ENCODE peak calls at places on chromosomes 16 and 17, in ten cellular contexts. S, J, R, P, K, I, X, M, Q and A are unnamed samples.
A peak's percentile ranks its signal among the peaks of the same experiment; 100 is the strongest.

GRCh38 chr16:23435500-23435899 is 17.5 kb downstream of the COG7 start:
- DNase-seq in M (no peak), I (peak; percentile 30), P (peak; percentile 70), X (peak; percentile 71), S (no peak), Q (peak; percentile 90), K (peak; percentile 83), R (no peak), J (peak; percentile 83), A (peak; percentile 42)

GRCh38 chr16:17080105-17080504 is 390.7 kb downstream of the XYLT1 start:
- DNase-seq in J (no peak), X (no peak), S (no peak), R (no peak), K (no peak), Q (no peak), P (no peak), M (no peak), I (no peak), A (no peak)

GRCh38 chr17:60161598-60162330 is 12.0 kb downstream of the CA4 start:
- DNase-seq in Q (peak; percentile 83), X (peak; percentile 41), M (no peak), P (no peak), J (peak; percentile 66), R (no peak), K (peak; percentile 67), S (no peak), I (no peak), A (no peak)

GRCh38 chr17:59498421-59499307 is 66.7 kb upstream of the DHX40 start:
- DNase-seq in K (no peak), S (no peak), J (no peak), M (no peak), P (no peak), I (no peak), Q (no peak), X (no peak), R (no peak), A (no peak)

GRCh38 chr17:7562208-7562605 is 488 bp downstream of the SENP3 start:
- DNase-seq in K (no peak), X (no peak), S (no peak), I (no peak), Q (no peak), P (no peak), J (no peak), M (no peak), R (no peak), A (no peak)

GRCh38 chr17:62804025-62804424 is 4.1 kb downstream of the MARCHF10 start:
- DNase-seq in Q (peak; percentile 39), M (no peak), P (no peak), J (no peak), R (no peak), S (no peak), X (no peak), I (no peak), K (no peak), A (no peak)

GRCh38 chr17:4498461-4499397 is at the start of gene SPNS2:
- DNase-seq in X (peak; percentile 67), J (peak; percentile 86), Q (peak; percentile 92), I (peak; percentile 76), P (peak; percentile 69), K (peak; percentile 77), M (no peak), R (no peak), S (no peak), A (peak; percentile 40)

GRCh38 chr17:74832421-74832820 is 27.3 kb downstream of the GRIN2C start:
- DNase-seq in I (no peak), X (no peak), K (no peak), M (no peak), J (no peak), S (no peak), P (no peak), Q (no peak), R (no peak), A (no peak)

GRCh38 chr16:84913315-84913714 is 93.5 kb downstream of the CRISPLD2 start:
- DNase-seq in X (no peak), I (no peak), Q (no peak), J (no peak), K (no peak), M (no peak), R (no peak), S (no peak), P (peak; percentile 30), A (no peak)

GRCh38 chr16:49274936-49275730 is 6.5 kb downstream of the CBLN1 start:
- DNase-seq in R (no peak), I (no peak), J (no peak), P (no peak), K (peak; percentile 45), Q (peak; percentile 74), S (no peak), X (no peak), M (no peak), A (no peak)

GRCh38 chr16:46801428-46802049 is 29.4 kb downstream of the C16orf87 start:
- DNase-seq in P (peak; percentile 24), X (no peak), Q (no peak), R (no peak), J (no peak), S (no peak), M (no peak), K (no peak), I (peak; percentile 30), A (no peak)

DNA sequence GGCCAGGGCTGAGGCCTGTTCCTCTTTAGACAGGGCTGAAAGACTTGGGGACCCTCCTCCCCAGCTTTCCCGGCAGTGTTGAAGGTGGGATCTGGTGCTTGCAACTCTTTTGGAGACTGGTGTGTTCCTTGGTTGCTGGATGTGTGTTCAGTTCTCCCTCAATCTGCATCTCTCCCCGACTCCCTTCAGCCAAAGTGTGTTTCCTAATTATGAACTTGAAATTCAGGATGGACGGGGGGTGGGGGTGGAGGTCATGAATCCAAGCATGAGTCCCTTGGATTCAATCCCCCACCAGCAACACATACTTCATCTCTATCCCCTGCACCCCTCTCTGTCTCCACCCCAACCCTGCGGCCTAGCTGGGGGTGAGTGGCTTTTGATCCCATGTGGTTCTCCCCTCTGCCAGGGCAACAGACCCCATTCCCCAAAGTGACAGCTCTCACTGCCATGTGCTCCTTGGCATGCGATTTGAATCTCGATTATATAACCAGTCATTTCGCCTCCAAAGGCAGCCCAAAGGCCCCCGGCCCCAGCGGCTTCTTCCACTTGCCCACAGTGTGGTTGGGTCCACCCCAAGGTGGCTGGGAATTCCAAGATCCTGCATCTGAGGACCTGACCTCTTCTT is 1.3 kb downstream of the ARHGAP23 start:
- DNase-seq in M (no peak), R (no peak), K (no peak), J (no peak), X (no peak), P (no peak), Q (peak; percentile 61), I (no peak), S (no peak), A (no peak)
- TF ChIP-seq CTCF in M (no peak), R (no peak), K (no peak), J (no peak), X (no peak), P (no peak), Q (no peak), I (no peak), S (no peak), A (no peak)

GRCh38 chr16:81632392-81633146 is 146.5 kb upstream of the PLCG2 start:
- DNase-seq in J (no peak), R (no peak), M (peak; percentile 56), I (peak; percentile 62), S (no peak), Q (no peak), X (no peak), K (no peak), P (no peak), A (no peak)

GRCh38 chr16:81635336-81635947 is 143.6 kb upstream of the PLCG2 start:
- DNase-seq in P (no peak), J (no peak), X (no peak), K (no peak), I (no peak), M (no peak), S (no peak), R (no peak), Q (no peak), A (no peak)

GRCh38 chr16:81633680-81634379 is 145.3 kb upstream of the PLCG2 start:
- DNase-seq in Q (no peak), S (no peak), K (no peak), X (no peak), M (no peak), R (no peak), I (no peak), J (no peak), P (no peak), A (no peak)

GRCh38 chr16:81634380-81635121 is 144.5 kb upstream of the PLCG2 start:
- DNase-seq in J (no peak), S (no peak), I (no peak), M (no peak), K (no peak), X (no peak), R (no peak), P (no peak), Q (peak; percentile 64), A (no peak)

DNA sequence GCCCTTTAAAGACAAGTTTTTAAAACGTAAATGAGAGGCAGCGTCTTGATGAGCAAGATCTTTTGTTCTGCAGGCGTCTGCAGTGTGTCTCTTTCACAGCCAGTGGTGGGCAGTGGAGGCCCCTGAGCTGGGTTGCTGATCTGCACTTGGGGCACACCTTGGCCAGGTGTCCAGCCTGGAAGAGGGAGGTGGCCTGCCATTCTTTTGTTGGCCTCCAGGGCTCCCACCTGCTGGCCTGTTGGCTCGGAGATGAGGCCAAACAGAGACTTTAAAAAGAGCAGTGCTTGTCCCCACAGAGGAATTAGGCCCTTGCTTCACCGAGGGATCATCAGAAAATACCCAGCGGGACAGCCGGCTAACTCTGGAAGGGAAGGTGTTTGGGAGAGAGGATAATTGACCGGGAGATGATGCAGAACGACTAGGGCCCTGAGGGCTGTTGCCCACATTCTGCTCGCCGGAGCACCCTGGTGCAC is 145.9 kb upstream of the PLCG2 start:
- DNase-seq in M (no peak), S (no peak), J (no peak), P (peak; percentile 58), R (no peak), K (peak; percentile 65), I (no peak), X (no peak), Q (peak; percentile 84), A (no peak)
- TF ChIP-seq CTCF in M (peak; percentile 40), S (no peak), J (peak; percentile 11), P (peak; percentile 47), R (no peak), K (peak; percentile 39), I (no peak), X (peak; percentile 11), Q (peak; percentile 77), A (peak; percentile 57)

DNA sequence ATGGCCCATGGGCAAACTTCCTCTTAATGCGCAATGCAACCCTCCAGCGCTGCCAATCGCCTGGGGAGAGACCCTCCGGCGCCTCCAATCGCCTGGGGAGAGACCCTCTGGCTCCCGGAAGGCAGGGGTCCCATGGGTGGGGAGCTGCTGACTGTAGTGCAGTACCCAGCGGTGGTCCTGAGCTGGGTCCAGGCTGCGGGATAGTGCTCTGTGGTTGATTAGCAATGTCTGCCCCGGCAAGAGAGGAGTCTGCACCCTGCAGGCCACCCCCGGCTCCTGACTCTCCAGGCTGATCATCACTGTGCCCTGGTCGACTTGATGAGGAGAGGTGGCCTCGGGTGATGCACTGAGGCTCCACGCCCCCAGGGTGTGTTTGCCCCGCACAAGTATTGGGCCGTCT is 44.6 kb upstream of the ZNF469 start:
- DNase-seq in Q (no peak), X (no peak), I (no peak), J (no peak), K (peak; percentile 81), M (no peak), P (no peak), R (no peak), S (no peak), A (no peak)
- TF ChIP-seq CTCF in Q (no peak), X (no peak), I (no peak), J (peak; percentile 17), K (peak; percentile 66), M (no peak), P (no peak), R (no peak), S (no peak), A (no peak)

GRCh38 chr17:61314368-61315078 is 85.1 kb upstream of the TBX2 start:
- DNase-seq in J (no peak), R (no peak), X (no peak), S (no peak), Q (peak; percentile 52), I (peak; percentile 25), P (no peak), M (no peak), K (no peak), A (no peak)
- TF ChIP-seq CTCF in J (no peak), R (peak; percentile 32), X (peak; percentile 6), S (no peak), Q (peak; percentile 28), I (no peak), P (no peak), M (no peak), K (no peak), A (no peak)